ENCODE peak calls at places on chromosome 2, in ten cellular contexts. One of them, this sample, is unnamed.

GRCh38 chr2:140565756-140566155 is 1565.1 kb downstream of the LRP1B start:
- DNase-seq in psoas muscle: no peak
- DNase-seq in tibial nerve: no peak
- DNase-seq in Panc1: no peak
- DNase-seq in SK-N-SH: no peak
- DNase-seq in endothelial cell of umbilical vein: no peak
- DNase-seq in IMR-90: no peak
- DNase-seq in upper lobe of right lung: no peak
- DNase-seq in CD8-positive, alpha-beta T cell: no peak
- DNase-seq in substantia nigra: no peak
- DNase-seq in this sample: no peak

GRCh38 chr2:54995553-54995952 is 54.7 kb downstream of the RTN4 start:
- DNase-seq in psoas muscle: no peak
- DNase-seq in tibial nerve: no peak
- DNase-seq in Panc1: no peak
- DNase-seq in SK-N-SH: no peak
- DNase-seq in endothelial cell of umbilical vein: no peak
- DNase-seq in IMR-90: no peak
- DNase-seq in upper lobe of right lung: no peak
- DNase-seq in CD8-positive, alpha-beta T cell: no peak
- DNase-seq in substantia nigra: no peak
- DNase-seq in this sample: no peak

GRCh38 chr2:232997749-232998665 is 15.0 kb downstream of the NGEF start:
- DNase-seq in psoas muscle: no peak
- DNase-seq in tibial nerve: no peak
- DNase-seq in Panc1: no peak
- DNase-seq in SK-N-SH: no peak
- DNase-seq in endothelial cell of umbilical vein: no peak
- DNase-seq in IMR-90: no peak
- DNase-seq in upper lobe of right lung: peak
- DNase-seq in CD8-positive, alpha-beta T cell: no peak
- DNase-seq in substantia nigra: no peak
- DNase-seq in this sample: no peak

GRCh38 chr2:121242976-121243375 is 42.0 kb downstream of the TFCP2L1 start:
- DNase-seq in psoas muscle: no peak
- DNase-seq in tibial nerve: no peak
- DNase-seq in Panc1: no peak
- DNase-seq in SK-N-SH: no peak
- DNase-seq in endothelial cell of umbilical vein: no peak
- DNase-seq in IMR-90: no peak
- DNase-seq in upper lobe of right lung: no peak
- DNase-seq in CD8-positive, alpha-beta T cell: no peak
- DNase-seq in substantia nigra: no peak
- DNase-seq in this sample: no peak

GRCh38 chr2:218271487-218271797 is 1.1 kb downstream of the PNKD start:
- DNase-seq in psoas muscle: no peak
- DNase-seq in tibial nerve: no peak
- DNase-seq in Panc1: no peak
- DNase-seq in SK-N-SH: no peak
- DNase-seq in endothelial cell of umbilical vein: no peak
- DNase-seq in IMR-90: no peak
- DNase-seq in upper lobe of right lung: no peak
- DNase-seq in CD8-positive, alpha-beta T cell: no peak
- DNase-seq in substantia nigra: no peak
- DNase-seq in this sample: no peak

GRCh38 chr2:67277450-67277849 is 119.7 kb upstream of the ETAA1 start:
- DNase-seq in psoas muscle: no peak
- DNase-seq in tibial nerve: no peak
- DNase-seq in Panc1: no peak
- DNase-seq in SK-N-SH: no peak
- DNase-seq in endothelial cell of umbilical vein: no peak
- DNase-seq in IMR-90: no peak
- DNase-seq in upper lobe of right lung: no peak
- DNase-seq in CD8-positive, alpha-beta T cell: no peak
- DNase-seq in substantia nigra: no peak
- DNase-seq in this sample: no peak

GRCh38 chr2:109306190-109306589 is 177.2 kb downstream of the SH3RF3 start:
- DNase-seq in psoas muscle: no peak
- DNase-seq in tibial nerve: no peak
- DNase-seq in Panc1: no peak
- DNase-seq in SK-N-SH: no peak
- DNase-seq in endothelial cell of umbilical vein: no peak
- DNase-seq in IMR-90: no peak
- DNase-seq in upper lobe of right lung: no peak
- DNase-seq in CD8-positive, alpha-beta T cell: no peak
- DNase-seq in substantia nigra: no peak
- DNase-seq in this sample: no peak

GRCh38 chr2:100060875-100061274 is 81.5 kb downstream of the AFF3 start:
- DNase-seq in psoas muscle: no peak
- DNase-seq in tibial nerve: no peak
- DNase-seq in Panc1: no peak
- DNase-seq in SK-N-SH: no peak
- DNase-seq in endothelial cell of umbilical vein: no peak
- DNase-seq in IMR-90: no peak
- DNase-seq in upper lobe of right lung: no peak
- DNase-seq in CD8-positive, alpha-beta T cell: no peak
- DNase-seq in substantia nigra: no peak
- DNase-seq in this sample: no peak

GRCh38 chr2:195408196-195408595 is 248.8 kb upstream of the SLC39A10 start:
- DNase-seq in psoas muscle: no peak
- DNase-seq in tibial nerve: no peak
- DNase-seq in Panc1: no peak
- DNase-seq in SK-N-SH: no peak
- DNase-seq in endothelial cell of umbilical vein: no peak
- DNase-seq in IMR-90: no peak
- DNase-seq in upper lobe of right lung: no peak
- DNase-seq in CD8-positive, alpha-beta T cell: no peak
- DNase-seq in substantia nigra: no peak
- DNase-seq in this sample: no peak

GRCh38 chr2:3805120-3805519 is 101.7 kb downstream of the DCDC2C start:
- DNase-seq in psoas muscle: no peak
- DNase-seq in tibial nerve: peak
- DNase-seq in Panc1: no peak
- DNase-seq in SK-N-SH: peak
- DNase-seq in endothelial cell of umbilical vein: no peak
- DNase-seq in IMR-90: no peak
- DNase-seq in upper lobe of right lung: no peak
- DNase-seq in CD8-positive, alpha-beta T cell: no peak
- DNase-seq in substantia nigra: no peak
- DNase-seq in this sample: no peak

GRCh38 chr2:46550686-46551404 is 71.5 kb downstream of the TMEM247 start:
- DNase-seq in psoas muscle: no peak
- DNase-seq in tibial nerve: no peak
- DNase-seq in Panc1: no peak
- DNase-seq in SK-N-SH: no peak
- DNase-seq in endothelial cell of umbilical vein: no peak
- DNase-seq in IMR-90: no peak
- DNase-seq in upper lobe of right lung: no peak
- DNase-seq in CD8-positive, alpha-beta T cell: no peak
- DNase-seq in substantia nigra: no peak
- DNase-seq in this sample: no peak

GRCh38 chr2:128536925-128537620 is 218.4 kb upstream of the HS6ST1 start:
- DNase-seq in psoas muscle: no peak
- DNase-seq in tibial nerve: no peak
- DNase-seq in Panc1: no peak
- DNase-seq in SK-N-SH: no peak
- DNase-seq in endothelial cell of umbilical vein: peak
- DNase-seq in IMR-90: peak
- DNase-seq in upper lobe of right lung: no peak
- DNase-seq in CD8-positive, alpha-beta T cell: no peak
- DNase-seq in substantia nigra: no peak
- DNase-seq in this sample: no peak

DNA sequence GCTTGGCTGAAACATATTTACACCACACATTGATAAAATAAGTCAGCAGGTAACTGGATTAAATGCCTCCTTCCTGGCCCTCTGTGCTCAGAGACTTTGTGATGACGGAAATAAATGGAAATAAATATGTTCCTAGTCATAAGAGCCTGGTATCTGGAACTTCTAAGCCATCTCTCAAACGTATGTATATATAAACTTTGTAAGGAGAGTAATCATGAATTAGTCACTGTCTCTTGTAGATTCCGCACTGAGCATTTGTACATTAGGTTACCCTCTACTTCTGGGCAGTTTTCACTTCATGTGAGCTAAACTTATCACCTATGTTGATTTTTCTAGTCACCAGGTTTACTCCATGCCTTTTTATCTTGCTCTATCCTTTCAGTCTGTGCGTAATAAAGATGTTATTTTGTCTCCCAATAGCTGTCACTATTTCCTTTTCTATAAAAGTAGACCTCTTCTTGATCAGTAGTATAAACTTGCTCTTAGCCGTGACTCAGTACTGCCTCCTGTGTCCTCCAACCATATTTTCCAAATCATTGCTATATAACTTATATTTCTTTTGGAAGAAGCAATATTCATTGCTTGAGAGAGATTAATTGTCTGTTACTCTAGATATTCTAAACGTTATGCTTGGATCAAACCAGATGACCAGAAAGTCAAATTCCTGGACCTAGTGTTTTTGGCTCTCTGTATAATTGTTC is 53.2 kb downstream of the FEZ2 start:
- DNase-seq in psoas muscle: no peak
- DNase-seq in tibial nerve: no peak
- DNase-seq in Panc1: no peak
- DNase-seq in SK-N-SH: no peak
- DNase-seq in endothelial cell of umbilical vein: no peak
- DNase-seq in IMR-90: peak
- DNase-seq in upper lobe of right lung: no peak
- DNase-seq in CD8-positive, alpha-beta T cell: no peak
- DNase-seq in substantia nigra: no peak
- DNase-seq in this sample: no peak
- H3K27ac ChIP-seq in psoas muscle: no peak
- H3K27ac ChIP-seq in tibial nerve: no peak
- H3K27ac ChIP-seq in Panc1: peak
- H3K27ac ChIP-seq in SK-N-SH: peak
- H3K27ac ChIP-seq in endothelial cell of umbilical vein: peak
- H3K27ac ChIP-seq in IMR-90: no peak
- H3K27ac ChIP-seq in upper lobe of right lung: no peak
- H3K27ac ChIP-seq in CD8-positive, alpha-beta T cell: no peak
- H3K27ac ChIP-seq in substantia nigra: no peak
- H3K27ac ChIP-seq in this sample: peak

GRCh38 chr2:205129531-205129930 is 552.8 kb upstream of the NRP2 start:
- DNase-seq in psoas muscle: no peak
- DNase-seq in tibial nerve: no peak
- DNase-seq in Panc1: no peak
- DNase-seq in SK-N-SH: no peak
- DNase-seq in endothelial cell of umbilical vein: no peak
- DNase-seq in IMR-90: no peak
- DNase-seq in upper lobe of right lung: no peak
- DNase-seq in CD8-positive, alpha-beta T cell: no peak
- DNase-seq in substantia nigra: no peak
- DNase-seq in this sample: no peak
- H3K27ac ChIP-seq in psoas muscle: no peak
- H3K27ac ChIP-seq in tibial nerve: no peak
- H3K27ac ChIP-seq in Panc1: peak
- H3K27ac ChIP-seq in SK-N-SH: no peak
- H3K27ac ChIP-seq in endothelial cell of umbilical vein: no peak
- H3K27ac ChIP-seq in IMR-90: no peak
- H3K27ac ChIP-seq in upper lobe of right lung: no peak
- H3K27ac ChIP-seq in CD8-positive, alpha-beta T cell: no peak
- H3K27ac ChIP-seq in substantia nigra: no peak
- H3K27ac ChIP-seq in this sample: no peak

GRCh38 chr2:73736378-73736777 is 767 bp downstream of the TPRKB start:
- DNase-seq in psoas muscle: no peak
- DNase-seq in tibial nerve: no peak
- DNase-seq in Panc1: no peak
- DNase-seq in SK-N-SH: no peak
- DNase-seq in endothelial cell of umbilical vein: peak
- DNase-seq in IMR-90: no peak
- DNase-seq in upper lobe of right lung: no peak
- DNase-seq in CD8-positive, alpha-beta T cell: no peak
- DNase-seq in substantia nigra: no peak
- DNase-seq in this sample: no peak
- H3K27ac ChIP-seq in psoas muscle: peak
- H3K27ac ChIP-seq in tibial nerve: no peak
- H3K27ac ChIP-seq in Panc1: peak
- H3K27ac ChIP-seq in SK-N-SH: peak
- H3K27ac ChIP-seq in endothelial cell of umbilical vein: peak
- H3K27ac ChIP-seq in IMR-90: peak
- H3K27ac ChIP-seq in upper lobe of right lung: peak
- H3K27ac ChIP-seq in CD8-positive, alpha-beta T cell: peak
- H3K27ac ChIP-seq in substantia nigra: peak
- H3K27ac ChIP-seq in this sample: peak

GRCh38 chr2:1794821-1795220 is 50.5 kb upstream of the PXDN start:
- DNase-seq in psoas muscle: no peak
- DNase-seq in tibial nerve: no peak
- DNase-seq in Panc1: no peak
- DNase-seq in SK-N-SH: no peak
- DNase-seq in endothelial cell of umbilical vein: no peak
- DNase-seq in IMR-90: no peak
- DNase-seq in upper lobe of right lung: no peak
- DNase-seq in CD8-positive, alpha-beta T cell: no peak
- DNase-seq in substantia nigra: no peak
- DNase-seq in this sample: no peak

GRCh38 chr2:1796581-1796930 is 52.2 kb upstream of the PXDN start:
- DNase-seq in psoas muscle: no peak
- DNase-seq in tibial nerve: no peak
- DNase-seq in Panc1: no peak
- DNase-seq in SK-N-SH: no peak
- DNase-seq in endothelial cell of umbilical vein: no peak
- DNase-seq in IMR-90: no peak
- DNase-seq in upper lobe of right lung: no peak
- DNase-seq in CD8-positive, alpha-beta T cell: no peak
- DNase-seq in substantia nigra: no peak
- DNase-seq in this sample: no peak

GRCh38 chr2:1793868-1794445 is 49.6 kb upstream of the PXDN start:
- DNase-seq in psoas muscle: no peak
- DNase-seq in tibial nerve: no peak
- DNase-seq in Panc1: no peak
- DNase-seq in SK-N-SH: no peak
- DNase-seq in endothelial cell of umbilical vein: no peak
- DNase-seq in IMR-90: no peak
- DNase-seq in upper lobe of right lung: no peak
- DNase-seq in CD8-positive, alpha-beta T cell: no peak
- DNase-seq in substantia nigra: no peak
- DNase-seq in this sample: no peak

GRCh38 chr2:1795842-1796580 is 51.7 kb upstream of the PXDN start:
- DNase-seq in psoas muscle: no peak
- DNase-seq in tibial nerve: no peak
- DNase-seq in Panc1: no peak
- DNase-seq in SK-N-SH: no peak
- DNase-seq in endothelial cell of umbilical vein: no peak
- DNase-seq in IMR-90: no peak
- DNase-seq in upper lobe of right lung: no peak
- DNase-seq in CD8-positive, alpha-beta T cell: no peak
- DNase-seq in substantia nigra: no peak
- DNase-seq in this sample: no peak

DNA sequence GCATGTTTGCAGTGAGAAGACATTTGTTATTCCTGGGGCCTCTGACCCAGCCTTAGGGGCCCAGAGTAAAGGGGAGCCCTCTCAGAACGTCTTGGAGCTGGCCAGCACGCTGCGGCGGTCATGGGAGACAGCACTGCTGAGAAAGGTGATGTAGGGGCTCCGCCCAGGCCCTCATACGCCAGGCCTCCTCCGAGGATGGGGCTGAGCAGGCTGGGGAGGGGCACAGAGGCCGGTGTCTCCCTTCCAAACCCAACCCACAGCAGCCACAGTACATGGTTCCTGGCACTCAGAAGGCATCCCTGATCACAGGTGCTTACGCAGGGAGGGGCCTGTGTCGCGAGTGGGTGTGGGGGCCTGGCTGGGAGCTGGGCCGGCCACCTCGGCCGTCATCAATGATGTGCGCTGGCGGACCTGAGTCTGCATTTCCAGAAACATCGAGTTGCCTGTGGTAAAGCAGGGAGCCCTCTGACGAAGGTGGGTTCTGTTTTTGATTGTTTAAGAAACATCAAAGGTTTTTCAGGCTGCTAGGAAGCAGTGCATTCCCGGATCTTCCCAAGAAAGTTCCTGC is 51.0 kb upstream of the PXDN start:
- DNase-seq in psoas muscle: no peak
- DNase-seq in tibial nerve: no peak
- DNase-seq in Panc1: no peak
- DNase-seq in SK-N-SH: no peak
- DNase-seq in endothelial cell of umbilical vein: no peak
- DNase-seq in IMR-90: no peak
- DNase-seq in upper lobe of right lung: no peak
- DNase-seq in CD8-positive, alpha-beta T cell: no peak
- DNase-seq in substantia nigra: no peak
- DNase-seq in this sample: no peak
- H3K27ac ChIP-seq in psoas muscle: no peak
- H3K27ac ChIP-seq in tibial nerve: no peak
- H3K27ac ChIP-seq in Panc1: no peak
- H3K27ac ChIP-seq in SK-N-SH: no peak
- H3K27ac ChIP-seq in endothelial cell of umbilical vein: no peak
- H3K27ac ChIP-seq in IMR-90: no peak
- H3K27ac ChIP-seq in upper lobe of right lung: no peak
- H3K27ac ChIP-seq in CD8-positive, alpha-beta T cell: no peak
- H3K27ac ChIP-seq in substantia nigra: no peak
- H3K27ac ChIP-seq in this sample: no peak